ENCODE peak calls at places on chromosome 22, in seven cellular contexts. Q is right cardiac atrium; W is CD4-positive, CD25-positive, alpha-beta regulatory T cell; T is lower lobe of right lung; G is fibroblast of lung; F is left lung; L is keratinocyte. Z is an unnamed sample.

GRCh38 chr22:39931271-39931670 is 28.9 kb upstream of the TMA7B start:
- DNase-seq in F (no peak), Q (no peak), L (no peak), T (no peak), G (no peak), W (no peak), Z (no peak)

GRCh38 chr22:25777870-25778269 is 35.9 kb downstream of the MYO18B start:
- DNase-seq in Q (no peak), W (no peak), T (no peak), F (no peak), L (no peak), G (peak; percentile 36), Z (no peak)

GRCh38 chr22:46122511-46122971 is 27.8 kb upstream of the PPARA start:
- DNase-seq in F (peak; percentile 93), T (peak; percentile 84), W (peak; percentile 64), Q (peak; percentile 83), G (no peak), L (no peak), Z (peak; percentile 51)

GRCh38 chr22:38085056-38085455 is 1.1 kb upstream of the SLC16A8 start:
- DNase-seq in T (peak; percentile 20), W (no peak), L (no peak), Q (no peak), F (peak; percentile 55), G (no peak), Z (no peak)

GRCh38 chr22:20436309-20437252 is 1.0 kb downstream of the SCARF2 start:
- DNase-seq in W (no peak), T (peak; percentile 50), G (peak; percentile 56), Q (peak; percentile 61), F (no peak), L (no peak), Z (peak; percentile 20)

GRCh38 chr22:19535001-19535400 is 10.8 kb upstream of the CLDN5 start:
- DNase-seq in F (no peak), T (no peak), W (no peak), L (no peak), G (no peak), Q (no peak), Z (no peak)

GRCh38 chr22:27113211-27114030 is 456.0 kb downstream of the MIAT start:
- DNase-seq in T (no peak), G (peak; percentile 99), F (no peak), L (peak; percentile 76), Q (peak; percentile 78), W (no peak), Z (no peak)

GRCh38 chr22:39179401-39179827 is 26.9 kb upstream of the CBX7 start:
- DNase-seq in L (no peak), W (no peak), Q (no peak), T (no peak), F (no peak), G (no peak), Z (no peak)

GRCh38 chr22:44210721-44211120 is 30.0 kb downstream of the PARVG start:
- DNase-seq in T (no peak), L (no peak), W (no peak), Q (no peak), G (peak; percentile 76), F (no peak), Z (no peak)

GRCh38 chr22:28442951-28443876 is 236.4 kb downstream of the TTC28 start:
- DNase-seq in Q (peak; percentile 56), T (peak; percentile 63), F (peak; percentile 83), G (peak; percentile 82), L (no peak), W (peak; percentile 28), Z (no peak)

GRCh38 chr22:27987557-27987956 is 68.5 kb upstream of the PITPNB start:
- DNase-seq in W (no peak), G (peak; percentile 96), T (no peak), F (no peak), L (no peak), Q (no peak), Z (no peak)

GRCh38 chr22:49609207-49609876 is 218.3 kb downstream of the BRD1 start:
- DNase-seq in L (no peak), T (peak; percentile 41), G (no peak), F (peak; percentile 61), W (no peak), Q (no peak), Z (no peak)

GRCh38 chr22:24803064-24803542 is 2.9 kb upstream of the SGSM1 start:
- DNase-seq in L (peak; percentile 4), T (no peak), F (no peak), W (peak; percentile 29), G (peak; percentile 15), Q (peak; percentile 48), Z (peak; percentile 33)

GRCh38 chr22:48453171-48453570 is 1374.5 kb downstream of the BRD1 start:
- DNase-seq in Q (no peak), G (no peak), T (no peak), F (no peak), L (no peak), W (no peak), Z (no peak)
- H3K27ac ChIP-seq in Q (no peak overlapping the region), G (no peak overlapping the region), T (no peak overlapping the region), F (no peak overlapping the region), L (no peak overlapping the region), W (no peak overlapping the region), Z (no peak overlapping the region)

DNA sequence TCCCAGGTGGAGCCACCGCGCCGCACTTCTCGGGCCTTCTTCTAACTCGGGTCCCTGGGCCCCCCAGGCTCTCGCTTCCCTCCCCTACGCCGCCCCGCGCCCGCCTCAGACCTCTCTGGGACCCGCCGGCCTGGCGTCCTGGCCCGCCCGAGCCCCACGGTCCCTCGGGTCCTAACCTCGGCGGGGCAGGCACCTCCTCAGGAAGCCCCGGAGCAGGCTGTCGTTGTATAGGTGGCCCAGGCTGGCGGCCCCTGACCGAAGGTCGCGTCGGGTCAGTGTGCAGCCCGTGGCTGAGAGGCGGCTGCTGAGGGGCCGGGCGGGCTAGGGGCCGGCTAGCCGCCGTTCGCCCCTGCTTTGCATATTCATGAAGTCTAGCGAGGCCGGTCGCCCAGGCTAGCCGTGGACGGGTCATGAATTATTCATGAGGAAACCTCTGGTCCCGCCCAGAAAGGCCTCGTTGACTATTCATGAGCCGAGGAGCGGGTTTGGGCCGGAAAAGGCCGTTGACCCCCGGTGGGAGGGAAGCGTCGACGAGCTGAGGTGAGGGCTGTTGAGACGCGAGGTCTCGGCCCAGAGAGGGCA is at the start of gene HORMAD2:
- DNase-seq in T (peak; percentile 67), F (peak; percentile 82), Q (peak; percentile 26), G (peak; percentile 72), L (no peak), W (no peak), Z (no peak)
- H3K4me3 ChIP-seq in T (peak within 1 kb of the TSS; percentile 45), F (peak within 1 kb of the TSS; percentile 31), Q (no peak within 1 kb of the TSS), G (no peak within 1 kb of the TSS), L (no peak within 1 kb of the TSS), W (no peak within 1 kb of the TSS), Z (no peak within 1 kb of the TSS)

GRCh38 chr22:41405588-41405987 is 23.8 kb downstream of the TEF start:
- DNase-seq in Q (no peak), T (no peak), F (no peak), G (no peak), W (no peak), L (no peak), Z (no peak)

GRCh38 chr22:41403532-41404318 is 22.0 kb downstream of the TEF start:
- DNase-seq in L (peak; percentile 85), G (peak; percentile 70), T (peak; percentile 92), Q (peak; percentile 91), W (peak; percentile 83), F (peak; percentile 93), Z (peak; percentile 82)

GRCh38 chr22:41410311-41410751 is 28.6 kb downstream of the TEF start:
- DNase-seq in T (peak; percentile 86), Q (peak; percentile 69), F (peak; percentile 79), G (no peak), W (no peak), L (no peak), Z (no peak)

GRCh38 chr22:41408665-41409064 is 26.9 kb downstream of the TEF start:
- DNase-seq in L (no peak), T (no peak), Q (no peak), G (no peak), F (no peak), W (no peak), Z (no peak)

GRCh38 chr22:41407433-41407832 is 25.7 kb downstream of the TEF start:
- DNase-seq in F (no peak), Q (no peak), L (no peak), T (no peak), G (no peak), W (no peak), Z (no peak)
- H3K4me1 ChIP-seq in F (peaks cover 7% of the 10 kb centered on the region), Q (peaks cover 6% of the 10 kb centered on the region), L (peaks cover 4% of the 10 kb centered on the region), T (peaks cover 34% of the 10 kb centered on the region), G (peaks cover 8% of the 10 kb centered on the region), W (peaks cover 12% of the 10 kb centered on the region), Z (peaks cover 17% of the 10 kb centered on the region)

GRCh38 chr22:30416843-30417242 is 8.7 kb upstream of the MTFP1 start:
- DNase-seq in W (no peak), F (no peak), L (no peak), G (no peak), Q (no peak), T (no peak), Z (no peak)
- H3K27ac ChIP-seq in W (no peak overlapping the region), F (no peak overlapping the region), L (peak overlapping the region; percentile 6), G (no peak overlapping the region), Q (no peak overlapping the region), T (no peak overlapping the region), Z (no peak overlapping the region)

GRCh38 chr22:48340191-48340590 is 1487.5 kb downstream of the BRD1 start:
- DNase-seq in Q (no peak), L (no peak), F (no peak), W (no peak), G (no peak), T (peak; percentile 31), Z (no peak)

GRCh38 chr22:48342016-48342415 is 1485.7 kb downstream of the BRD1 start:
- DNase-seq in G (no peak), W (no peak), T (peak; percentile 34), F (no peak), Q (no peak), L (no peak), Z (no peak)

GRCh38 chr22:48340727-48341709 is 1486.7 kb downstream of the BRD1 start:
- DNase-seq in F (no peak), Q (no peak), G (no peak), L (no peak), T (peak; percentile 24), W (no peak), Z (no peak)

GRCh38 chr22:48343461-48343860 is 1484.2 kb downstream of the BRD1 start:
- DNase-seq in Q (no peak), L (no peak), F (no peak), T (no peak), W (no peak), G (no peak), Z (no peak)

DNA sequence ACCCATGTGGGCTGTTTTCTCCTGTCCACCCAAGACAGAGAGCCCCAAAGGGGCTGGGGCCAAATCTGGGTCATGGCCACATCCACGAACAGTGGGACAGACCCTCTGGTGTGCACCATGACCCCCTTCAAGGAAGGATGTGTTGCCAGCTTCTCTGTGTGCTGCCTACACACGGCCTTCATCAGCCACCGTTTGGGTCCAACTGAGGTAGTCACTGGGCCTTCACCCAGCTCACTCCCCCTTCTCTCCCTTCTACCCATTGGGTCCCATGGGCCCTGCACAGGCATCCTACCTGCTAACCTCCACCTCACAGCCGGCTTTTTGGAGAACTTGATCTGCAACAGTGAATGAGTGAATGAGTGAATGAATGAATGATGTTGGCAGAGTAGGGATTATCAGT is 1484.9 kb downstream of the BRD1 start:
- DNase-seq in G (no peak), Q (no peak), F (no peak), T (no peak), W (no peak), L (no peak), Z (no peak)
- H3K4me3 ChIP-seq in G (no peak overlapping the region), Q (no peak overlapping the region), F (no peak overlapping the region), T (no peak overlapping the region), W (no peak overlapping the region), L (no peak overlapping the region), Z (no peak overlapping the region)

Z was measured in CD4-positive, alpha-beta memory T cell.